ENCODE peak calls at places on chromosomes 6 and 20, in nine cellular contexts. D, H, J, C, O, Z, G, P and R are unnamed samples.

GRCh38 chr6:134193536-134194521 is 124.1 kb downstream of the SGK1 start:
- ATAC-seq in D (no peak), C (no peak), G (no peak), O (no peak), P (no peak), H (no peak), Z (no peak), J (no peak), R (no peak)

GRCh38 chr20:46021361-46022359 is 7.4 kb upstream of the SLC12A5 start:
- ATAC-seq in J (peak; percentile 60), C (peak; percentile 69), Z (peak; percentile 48), G (peak; percentile 55), P (peak; percentile 75), O (peak; percentile 44), D (no peak), H (peak; percentile 64), R (peak; percentile 84)

GRCh38 chr20:1440024-1440423 is 26.6 kb downstream of the NSFL1C start:
- ATAC-seq in C (peak; percentile 35), Z (peak; percentile 27), G (no peak), J (no peak), O (no peak), P (peak; percentile 33), D (no peak), H (peak; percentile 35), R (peak; percentile 37)

GRCh38 chr6:40779399-40779798 is 192.2 kb upstream of the LRFN2 start:
- ATAC-seq in O (no peak), Z (no peak), H (no peak), J (no peak), C (no peak), P (no peak), D (no peak), G (no peak), R (peak; percentile 57)

GRCh38 chr6:165729307-165729936 is 66.4 kb upstream of the PDE10A start:
- ATAC-seq in G (peak; percentile 77), Z (no peak), D (no peak), J (no peak), P (no peak), H (peak; percentile 38), O (no peak), C (no peak), R (no peak)

GRCh38 chr6:47714802-47715201 is 16.4 kb downstream of the ADGRF4 start:
- ATAC-seq in J (no peak), C (peak; percentile 47), H (no peak), D (no peak), G (no peak), P (peak; percentile 24), O (no peak), Z (no peak), R (no peak)

GRCh38 chr6:162846723-162847122 is 118.9 kb downstream of the PACRG start:
- ATAC-seq in J (no peak), H (no peak), P (no peak), O (no peak), Z (no peak), C (no peak), G (peak; percentile 54), D (no peak), R (no peak)

GRCh38 chr6:45477785-45478184 is 100.1 kb upstream of the SUPT3H start:
- ATAC-seq in H (peak; percentile 27), O (peak; percentile 41), J (no peak), G (no peak), D (no peak), Z (no peak), C (peak; percentile 49), P (peak; percentile 58), R (no peak)

GRCh38 chr6:73309534-73309783 is 44.6 kb downstream of the DPPA5 start:
- ATAC-seq in O (peak; percentile 39), J (peak; percentile 54), G (no peak), H (peak; percentile 74), C (no peak), P (peak; percentile 53), D (peak; percentile 64), Z (no peak), R (no peak)

GRCh38 chr6:1351381-1352008 is 37.9 kb upstream of the FOXF2 start:
- ATAC-seq in Z (no peak), H (no peak), O (no peak), G (no peak), D (no peak), C (no peak), P (no peak), J (no peak), R (no peak)

GRCh38 chr6:4677751-4678065 is 98.5 kb upstream of the CDYL start:
- ATAC-seq in J (no peak), D (no peak), C (no peak), O (no peak), Z (no peak), P (no peak), G (no peak), H (no peak), R (no peak)

GRCh38 chr6:133062077-133062476 is 179.1 kb upstream of the EYA4 start:
- ATAC-seq in O (no peak), P (no peak), J (no peak), Z (no peak), H (peak; percentile 19), C (no peak), D (peak; percentile 92), G (no peak), R (no peak)

GRCh38 chr6:146961831-146962230 is 242.4 kb upstream of the STXBP5 start:
- ATAC-seq in O (no peak), C (no peak), J (no peak), H (no peak), Z (no peak), G (no peak), P (no peak), D (no peak), R (no peak)

GRCh38 chr20:62765021-62765420 is 31.3 kb upstream of the MRGBP start:
- ATAC-seq in J (no peak), P (no peak), D (no peak), O (no peak), G (no peak), H (no peak), C (no peak), Z (peak; percentile 26), R (no peak)

GRCh38 chr6:90712165-90712564 is 125.3 kb upstream of the MAP3K7 start:
- ATAC-seq in O (no peak), Z (no peak), H (no peak), P (no peak), D (no peak), C (no peak), G (peak; percentile 41), J (no peak), R (no peak)

GRCh38 chr20:53866787-53867740 is 203.3 kb downstream of the BCAS1 start:
- ATAC-seq in H (peak; percentile 34), J (peak; percentile 40), Z (no peak), G (peak; percentile 12), C (no peak), D (no peak), O (peak; percentile 51), P (no peak), R (peak; percentile 21)

GRCh38 chr20:63238491-63239126 is 2.9 kb downstream of the BIRC7 start:
- ATAC-seq in O (no peak), H (peak; percentile 48), Z (peak; percentile 38), G (peak; percentile 4), P (peak; percentile 42), D (no peak), C (peak; percentile 42), J (peak; percentile 56), R (peak; percentile 13)

GRCh38 chr6:3372184-3372846 is 84.5 kb downstream of the SLC22A23 start:
- ATAC-seq in D (no peak), Z (no peak), H (peak; percentile 44), G (peak; percentile 20), C (no peak), O (no peak), P (no peak), J (no peak), R (peak; percentile 32)

GRCh38 chr6:2432258-2432657 is 186.9 kb upstream of the GMDS start:
- ATAC-seq in P (no peak), G (no peak), C (no peak), H (no peak), J (no peak), D (no peak), O (no peak), Z (no peak), R (peak; percentile 98)

GRCh38 chr6:42263165-42263852 is 45.6 kb upstream of the MRPS10 start:
- ATAC-seq in Z (no peak), P (no peak), J (no peak), H (no peak), G (no peak), O (no peak), C (no peak), D (no peak), R (no peak)

GRCh38 chr6:41914343-41914742 is 6.6 kb downstream of the MED20 start:
- ATAC-seq in Z (no peak), J (no peak), C (no peak), P (no peak), O (no peak), G (no peak), H (no peak), D (no peak), R (no peak)

GRCh38 chr6:12903246-12903645 is 186.7 kb downstream of the PHACTR1 start:
- ATAC-seq in Z (no peak), D (peak; percentile 63), J (no peak), P (no peak), C (no peak), O (no peak), H (no peak), G (peak; percentile 83), R (no peak)

GRCh38 chr6:154249499-154250298 is 106.9 kb downstream of the IPCEF1 start:
- ATAC-seq in Z (peak; percentile 56), P (peak; percentile 73), H (peak; percentile 62), D (no peak), G (no peak), J (peak; percentile 64), C (peak; percentile 60), O (peak; percentile 67), R (no peak)

GRCh38 chr6:143555071-143555492 is 43.6 kb upstream of the FUCA2 start:
- ATAC-seq in P (peak; percentile 37), G (no peak), O (peak; percentile 41), H (peak; percentile 46), D (no peak), Z (no peak), J (no peak), C (peak; percentile 55), R (peak; percentile 41)

GRCh38 chr20:44442298-44443070 is 33.2 kb upstream of the TTPAL start:
- ATAC-seq in J (no peak), P (no peak), C (no peak), D (no peak), H (peak; percentile 87), O (no peak), G (peak; percentile 47), Z (no peak), R (no peak)

GRCh38 chr6:6878921-6879585 is 228.7 kb upstream of the RREB1 start:
- ATAC-seq in H (peak; percentile 73), D (no peak), O (no peak), G (peak; percentile 56), J (no peak), Z (no peak), C (no peak), P (no peak), R (no peak)

GRCh38 chr6:145028144-145028818 is 707.0 kb downstream of the EPM2A start:
- ATAC-seq in O (no peak), D (peak; percentile 46), G (peak; percentile 39), J (no peak), Z (peak; percentile 61), C (peak; percentile 74), H (peak; percentile 55), P (peak; percentile 58), R (peak; percentile 74)

GRCh38 chr6:16199792-16200191 is 38.6 kb upstream of the GMPR start:
- ATAC-seq in P (no peak), H (peak; percentile 17), J (no peak), O (no peak), G (no peak), D (no peak), C (no peak), Z (no peak), R (no peak)

GRCh38 chr20:59183751-59184150 is 20.1 kb downstream of the ZNF831 start:
- ATAC-seq in O (no peak), J (peak; percentile 30), G (no peak), C (peak; percentile 64), Z (no peak), P (no peak), D (no peak), H (no peak), R (no peak)

GRCh38 chr20:40414843-40415615 is 274.0 kb downstream of the MAFB start:
- ATAC-seq in H (peak; percentile 95), D (no peak), Z (no peak), O (no peak), G (no peak), C (no peak), P (no peak), J (no peak), R (no peak)

GRCh38 chr6:146041282-146041681 is 12.4 kb downstream of the GRM1 start:
- ATAC-seq in Z (no peak), G (peak; percentile 33), J (no peak), O (no peak), H (no peak), P (no peak), C (no peak), D (no peak), R (peak; percentile 83)